ENCODE peak calls at places on chromosomes 2 and 18, in four cellular contexts. O is GM12878, I is SK-N-SH, E is H1. R is an unnamed sample.

GRCh38 chr18:68839701-68840100 is 41.8 kb downstream of the CCDC102B start:
- DNase-seq in I (no peak), O (no peak), E (no peak), R (no peak)

GRCh38 chr2:66024396-66024795 is 410.5 kb upstream of the MEIS1 start:
- DNase-seq in E (peak), O (no peak), I (no peak), R (peak)

GRCh38 chr2:120845281-120845680 is 109.6 kb downstream of the GLI2 start:
- DNase-seq in E (no peak), I (no peak), O (no peak), R (no peak)

GRCh38 chr2:174752403-174753037 is 11.8 kb downstream of the CHRNA1 start:
- DNase-seq in I (no peak), E (no peak), O (peak), R (no peak)

GRCh38 chr18:61749031-61749430 is 143.8 kb downstream of the RNF152 start:
- DNase-seq in I (no peak), O (no peak), E (no peak), R (no peak)

GRCh38 chr18:2050702-2051201 is 520.6 kb downstream of the METTL4 start:
- DNase-seq in O (no peak), E (no peak), I (no peak), R (no peak)

GRCh38 chr18:13414542-13414941 is 196.0 kb downstream of the LDLRAD4 start:
- DNase-seq in E (no peak), I (no peak), O (no peak), R (no peak)

GRCh38 chr18:51098082-51098481 is 68.1 kb downstream of the SMAD4 start:
- DNase-seq in I (no peak), O (no peak), E (no peak), R (no peak)

GRCh38 chr2:143481231-143481613 is 352.0 kb downstream of the ARHGAP15 start:
- DNase-seq in I (no peak), E (no peak), O (no peak), R (no peak)

GRCh38 chr2:147511491-147511948 is 333.3 kb upstream of the ACVR2A start:
- DNase-seq in I (no peak), E (no peak), O (no peak), R (no peak)

GRCh38 chr2:168156661-168157060 is 90.7 kb downstream of the STK39 start:
- DNase-seq in I (peak), O (no peak), E (no peak), R (no peak)

GRCh38 chr2:152743004-152743403 is 24.6 kb downstream of the ARL6IP6 start:
- DNase-seq in O (no peak), E (no peak), I (peak), R (peak)

GRCh38 chr2:138034536-138034935 is 70.3 kb downstream of the HNMT start:
- DNase-seq in O (no peak), E (no peak), I (no peak), R (no peak)

GRCh38 chr2:15311201-15311882 is 249.8 kb downstream of the NBAS start:
- DNase-seq in O (peak), E (no peak), I (no peak), R (no peak)

GRCh38 chr2:83900859-83901258 is 558.2 kb downstream of the SUCLG1 start:
- DNase-seq in I (no peak), E (no peak), O (no peak), R (no peak)

GRCh38 chr2:196586511-196586991 is 53.0 kb upstream of the CCDC150 start:
- DNase-seq in E (no peak), I (no peak), O (no peak), R (no peak)

GRCh38 chr2:185628985-185629384 is 109.6 kb upstream of the FSIP2 start:
- DNase-seq in O (no peak), E (peak), I (no peak), R (peak)

GRCh38 chr2:100878000-100878786 is 58.3 kb downstream of the NPAS2 start:
- DNase-seq in O (no peak), I (no peak), E (no peak), R (no peak)

GRCh38 chr18:24544141-24544498 is 83.7 kb downstream of the HRH4 start:
- DNase-seq in E (no peak), I (peak), O (no peak), R (peak)

GRCh38 chr2:69067866-69068265 is 54.9 kb downstream of the ANTXR1 start:
- DNase-seq in E (no peak), O (no peak), I (no peak), R (no peak)

GRCh38 chr2:182818541-182819308 is 47.7 kb downstream of the FRZB start:
- DNase-seq in I (peak), E (peak), O (no peak), R (no peak)

GRCh38 chr2:237742614-237743013 is 56.0 kb upstream of the RBM44 start:
- DNase-seq in I (no peak), E (no peak), O (no peak), R (no peak)

GRCh38 chr2:168316073-168316440 is 68.7 kb upstream of the STK39 start:
- DNase-seq in O (no peak), I (no peak), E (no peak), R (no peak)

GRCh38 chr18:46239549-46239948 is 135.4 kb downstream of the HAUS1 start:
- DNase-seq in E (no peak), O (no peak), I (no peak), R (no peak)

GRCh38 chr2:239396881-239397681 is 3.7 kb downstream of the HDAC4 start:
- DNase-seq in I (no peak), O (no peak), E (no peak), R (no peak)

GRCh38 chr2:68255736-68256450 is 3.6 kb upstream of the PPP3R1 start:
- DNase-seq in O (no peak), I (no peak), E (peak), R (no peak)

GRCh38 chr18:56197460-56197859 is 440.9 kb downstream of the TXNL1 start:
- DNase-seq in I (no peak), E (no peak), O (no peak), R (no peak)

GRCh38 chr2:231181848-231182247 is 16.6 kb upstream of the ARMC9 start:
- DNase-seq in O (peak), E (no peak), I (no peak), R (peak)

GRCh38 chr18:48844271-48844670 is 106.5 kb downstream of the SMAD7 start:
- DNase-seq in I (no peak), E (no peak), O (no peak), R (no peak)
- TF ChIP-seq TCF12 in I (no peak), E (no peak), O (no peak), R (no peak)

DNA sequence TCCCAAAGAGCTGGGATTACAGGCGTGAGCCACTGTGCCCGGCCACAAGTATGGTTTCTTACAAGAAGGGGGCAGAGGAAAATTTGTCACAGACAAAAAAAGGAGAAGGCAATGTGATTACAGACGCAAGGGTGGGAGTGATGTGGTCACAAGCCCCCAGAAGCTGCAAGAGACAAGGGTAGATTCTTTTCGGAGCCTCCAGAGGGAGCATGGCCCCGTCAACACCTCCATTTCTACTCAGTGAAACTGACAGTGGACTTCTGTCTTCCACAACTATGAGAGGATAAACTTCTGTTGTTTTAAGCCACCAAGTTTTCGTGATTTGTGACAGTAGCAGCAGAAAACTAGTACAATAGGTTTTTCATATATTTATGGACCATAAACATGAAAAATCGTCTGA is 2.1 kb upstream of the TCF7L1 start:
- DNase-seq in I (peak), E (no peak), O (no peak), R (peak)
- TF ChIP-seq TCF12 in I (no peak), E (no peak), O (no peak), R (no peak)

GRCh38 chr2:73000808-73001570 is 70.5 kb downstream of the SFXN5 start:
- DNase-seq in O (no peak), E (no peak), I (no peak), R (peak)

GRCh38 chr2:73003027-73003426 is 68.5 kb downstream of the SFXN5 start:
- DNase-seq in I (no peak), E (no peak), O (no peak), R (no peak)

GRCh38 chr2:72998724-72999123 is 72.8 kb downstream of the SFXN5 start:
- DNase-seq in I (no peak), E (no peak), O (no peak), R (no peak)

GRCh38 chr2:72998234-72998651 is 73.3 kb downstream of the SFXN5 start:
- DNase-seq in E (no peak), I (no peak), O (no peak), R (no peak)

DNA sequence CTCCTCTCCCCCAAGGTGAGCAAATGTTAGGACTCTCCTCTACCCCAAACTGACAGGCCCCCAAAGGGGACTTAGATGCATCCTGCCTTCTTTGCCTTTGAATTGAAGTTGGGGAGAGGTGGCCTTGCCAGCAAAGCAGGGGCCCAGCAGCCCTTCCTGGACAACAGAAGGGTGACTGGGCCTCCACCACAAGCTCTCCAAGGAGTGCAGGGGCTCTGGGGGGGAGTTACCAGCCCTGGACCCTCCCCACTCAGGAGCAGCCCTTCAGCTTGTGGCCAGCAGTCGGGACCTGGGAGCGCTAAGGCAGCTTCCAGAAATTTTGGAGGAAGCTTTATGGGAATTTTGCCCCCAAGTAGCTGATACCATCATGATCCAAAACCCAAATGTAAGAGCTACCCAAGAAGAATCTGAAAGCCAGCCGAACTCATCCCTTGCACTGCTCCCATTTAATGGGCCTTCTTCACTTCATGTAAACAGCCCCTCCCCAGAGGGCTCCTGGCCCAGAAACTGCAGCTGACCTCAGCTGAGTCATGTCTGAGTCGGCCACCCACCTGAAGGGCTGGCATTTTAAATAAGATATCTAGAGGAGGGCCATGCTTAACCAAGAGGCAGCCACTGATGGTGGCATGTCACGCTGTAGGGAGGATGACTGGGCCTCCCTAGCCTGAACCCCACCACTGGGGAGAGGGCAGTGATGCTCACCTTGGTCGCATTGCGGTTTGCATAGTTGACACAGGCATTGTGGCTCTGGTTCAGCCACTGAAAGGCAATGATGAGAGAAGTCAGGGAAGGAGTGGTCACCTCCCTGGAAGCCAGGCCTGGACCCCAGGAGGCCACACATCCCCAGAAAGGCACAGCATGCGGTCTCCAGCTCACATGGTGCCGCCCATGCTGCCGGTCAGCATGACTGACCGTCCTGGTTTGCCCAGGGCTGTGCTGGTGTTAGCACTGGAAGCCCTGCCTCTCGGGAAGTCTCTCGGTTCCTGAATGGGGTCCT is 71.5 kb downstream of the SFXN5 start:
- DNase-seq in O (no peak), I (no peak), E (no peak), R (no peak)
- TF ChIP-seq TCF12 in O (no peak), I (no peak), E (no peak), R (no peak)

DNA sequence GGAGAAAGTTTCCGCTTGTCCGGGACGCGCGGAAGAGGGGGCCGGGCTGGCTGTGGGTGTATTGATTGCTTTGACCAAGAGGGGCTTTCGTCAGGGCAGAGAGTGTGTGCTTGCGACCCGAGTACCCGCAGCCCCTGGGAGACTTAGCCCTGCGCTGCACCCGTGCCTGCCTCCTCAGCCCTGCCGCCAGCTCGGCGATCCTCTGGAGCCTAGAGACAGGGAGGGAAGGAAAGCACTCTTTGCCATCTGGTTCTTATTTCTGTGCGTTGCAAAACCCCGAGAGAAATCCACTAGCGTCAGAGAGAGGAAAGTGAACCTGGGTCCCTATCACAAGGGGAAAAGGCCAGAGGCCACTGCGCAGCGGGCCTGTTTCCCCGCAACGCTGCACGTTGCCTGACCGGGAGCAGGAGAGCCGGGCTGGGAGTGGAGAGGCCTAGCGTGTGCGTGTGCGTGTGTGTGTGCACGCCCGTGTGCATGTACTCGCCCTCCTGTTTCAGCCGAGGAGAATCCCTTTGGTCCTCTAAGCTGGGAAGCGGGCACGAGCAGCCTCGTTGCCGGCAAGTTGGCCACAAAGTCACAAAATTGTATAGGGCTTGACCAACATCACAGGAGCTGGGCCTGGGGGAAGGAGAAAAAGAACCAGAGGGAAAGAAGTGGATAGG is 1.7 kb downstream of the SIX3 start:
- DNase-seq in E (no peak), I (peak), O (no peak), R (no peak)
- TF ChIP-seq TCF12 in E (no peak), I (no peak), O (no peak), R (no peak)

GRCh38 chr2:11855120-11855760 is 108.8 kb downstream of the LPIN1 start:
- DNase-seq in I (no peak), O (no peak), E (no peak), R (no peak)
- TF ChIP-seq TCF12 in I (no peak), O (no peak), E (no peak), R (no peak)

GRCh38 chr2:28649481-28650260 is 102.0 kb upstream of the PPP1CB start:
- DNase-seq in I (no peak), O (no peak), E (no peak), R (peak)
- TF ChIP-seq TCF12 in I (no peak), O (no peak), E (no peak), R (no peak)

GRCh38 chr18:37207343-37207742 is 358.3 kb downstream of the CELF4 start:
- DNase-seq in E (no peak), I (no peak), O (no peak), R (no peak)

DNA sequence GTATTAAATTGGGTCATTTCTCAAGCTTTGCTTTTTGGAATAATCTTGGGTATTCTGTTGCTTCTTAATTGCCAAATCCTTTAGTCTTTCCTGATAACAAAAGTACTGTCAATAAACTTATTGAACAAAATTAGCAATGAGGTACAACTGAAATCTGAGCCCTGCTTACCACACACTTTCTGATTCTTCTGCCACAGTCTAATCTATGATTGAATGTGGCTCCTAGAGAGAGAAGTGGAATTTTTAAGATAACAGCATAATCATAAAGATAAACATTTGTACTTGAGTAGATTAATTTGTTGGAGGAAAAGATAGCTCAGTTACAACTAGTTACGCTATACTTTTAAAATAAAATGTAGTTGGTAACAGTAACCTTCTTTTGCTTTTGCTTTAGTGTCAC is 354.8 kb downstream of the CELF4 start:
- DNase-seq in O (no peak), E (no peak), I (no peak), R (no peak)
- TF ChIP-seq TCF12 in O (no peak), E (no peak), I (no peak), R (no peak)

GRCh38 chr2:20724500-20725053 is 57.6 kb downstream of the GDF7 start:
- DNase-seq in O (no peak), I (no peak), E (no peak), R (no peak)

GRCh38 chr2:20726913-20727312 is 60.0 kb downstream of the GDF7 start:
- DNase-seq in I (no peak), E (no peak), O (no peak), R (no peak)

GRCh38 chr2:20723543-20723942 is 56.6 kb downstream of the GDF7 start:
- DNase-seq in E (no peak), O (no peak), I (no peak), R (no peak)

GRCh38 chr2:20725782-20726181 is 58.8 kb downstream of the GDF7 start:
- DNase-seq in O (no peak), I (peak), E (no peak), R (no peak)

DNA sequence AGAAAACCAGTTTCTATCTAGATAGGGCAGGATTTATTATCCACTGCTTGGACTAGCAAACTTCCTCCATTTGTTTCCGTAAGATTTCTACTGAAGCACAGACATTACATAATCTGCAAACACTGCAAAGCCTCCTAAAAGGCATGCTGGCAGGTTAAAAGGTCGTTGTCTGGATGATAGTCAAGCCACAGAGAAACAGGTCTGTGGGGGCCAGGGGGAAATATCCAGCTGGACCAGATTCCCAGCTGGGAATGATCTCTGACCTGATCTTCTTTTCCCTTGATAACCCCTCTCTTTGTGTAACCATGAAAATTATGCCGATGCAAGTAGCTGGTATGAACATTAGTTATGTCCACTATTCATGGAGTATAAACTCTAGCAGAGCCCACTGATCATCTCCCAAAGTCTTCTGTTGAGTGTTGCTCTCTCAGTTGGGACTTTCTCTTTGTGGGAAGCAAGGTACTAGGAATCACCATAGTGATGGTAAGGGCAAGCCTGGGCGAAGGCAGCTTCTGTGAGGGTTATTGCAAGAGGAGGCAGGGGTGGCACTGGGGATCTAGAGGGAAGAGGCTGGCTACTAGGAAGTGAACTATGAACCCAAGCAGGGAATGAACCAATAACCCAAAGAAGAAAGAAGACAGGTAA is 61.3 kb downstream of the GDF7 start:
- DNase-seq in E (no peak), O (no peak), I (no peak), R (peak)
- TF ChIP-seq TCF12 in E (no peak), O (no peak), I (peak), R (peak)